ENCODE peak calls at places on chromosomes 16 and 17, in six cellular contexts. T is OCI-LY7; A is GM23338; Q is activated CD8-positive, alpha-beta memory T cell treated with anti-CD3 and anti-CD28 coated beads, Interleukin-2, amount 50 U/mL, for 48 hours; R is type B pancreatic cell; H is nucleus accumbens. B is an unnamed sample.

GRCh38 chr16:27326738-27327585 is 13.2 kb downstream of the IL4R start:
- DNase-seq in T (peak; percentile 38), A (peak; percentile 89), Q (peak; percentile 73), R (no peak), H (no peak), B (peak; percentile 33)

GRCh38 chr16:85220125-85220839 is 108.0 kb upstream of the CIBAR2 start:
- DNase-seq in T (no peak), A (no peak), Q (no peak), R (no peak), H (no peak), B (peak; percentile 57)

GRCh38 chr16:48450367-48450766 is 65.2 kb upstream of the SIAH1 start:
- DNase-seq in T (no peak), A (no peak), Q (no peak), R (no peak), H (no peak), B (no peak)

GRCh38 chr16:57532251-57532625 is 4.1 kb downstream of the CCDC102A start:
- DNase-seq in T (peak; percentile 27), A (no peak), Q (peak; percentile 51), R (peak; percentile 54), H (no peak), B (no peak)

GRCh38 chr17:59859444-59860025 is 33.2 kb downstream of the TUBD1 start:
- DNase-seq in T (peak; percentile 47), A (no peak), Q (no peak), R (no peak), H (no peak), B (peak; percentile 58)

GRCh38 chr16:117381-118365 is 20.8 kb downstream of the NPRL3 start:
- DNase-seq in T (peak; percentile 71), A (peak; percentile 95), Q (peak; percentile 82), R (peak; percentile 77), H (no peak), B (no peak)

GRCh38 chr16:14371778-14372431 is 258.2 kb downstream of the PARN start:
- DNase-seq in T (no peak), A (peak; percentile 48), Q (no peak), R (no peak), H (no peak), B (no peak)

GRCh38 chr16:998615-999014 is 17.0 kb downstream of the SOX8 start:
- DNase-seq in T (no peak), A (no peak), Q (no peak), R (no peak), H (no peak), B (no peak)

GRCh38 chr16:75648265-75649076 is 898 bp downstream of the TERF2IP start:
- DNase-seq in T (peak; percentile 82), A (peak; percentile 91), Q (peak; percentile 89), R (peak; percentile 83), H (peak; percentile 80), B (peak; percentile 67)

GRCh38 chr16:85303354-85303883 is 191.1 kb upstream of the CIBAR2 start:
- DNase-seq in T (peak; percentile 85), A (peak; percentile 75), Q (peak; percentile 94), R (no peak), H (peak; percentile 31), B (peak; percentile 35)

GRCh38 chr16:48511071-48511540 is 98.9 kb downstream of the N4BP1 start:
- DNase-seq in T (no peak), A (no peak), Q (peak; percentile 36), R (no peak), H (no peak), B (no peak)

GRCh38 chr17:72590382-72590781 is 469.6 kb downstream of the SOX9 start:
- DNase-seq in T (no peak), A (no peak), Q (no peak), R (no peak), H (no peak), B (no peak)

GRCh38 chr16:10895053-10895946 is 18.3 kb downstream of the CIITA start:
- DNase-seq in T (peak; percentile 52), A (peak; percentile 89), Q (peak; percentile 83), R (no peak), H (no peak), B (no peak)

GRCh38 chr16:88019847-88020512 is 68.7 kb downstream of the BANP start:
- DNase-seq in T (no peak), A (no peak), Q (no peak), R (no peak), H (no peak), B (no peak)

B was measured in hippocampal formation.